ENCODE peak calls at places on chromosomes 16 and 17, in seven cellular contexts. I is activated gamma-delta T cell; X is NCI-H2081; F is CD8-positive, alpha-beta T cell; N is prostate gland; V is fibroblast of the conjunctiva; Q is activated T-cell treated with anti-CD3 and anti-CD28 coated beads for 4 hours. L is an unnamed sample.

GRCh38 chr17:28613916-28614315 is at the start of gene RSKR:
- DNase-seq in Q (no peak), F (no peak), X (no peak), N (no peak), V (no peak), I (no peak), L (no peak)

GRCh38 chr16:16146380-16147315 is 76.6 kb downstream of the ABCC6 start:
- DNase-seq in F (no peak), I (no peak), N (no peak), V (no peak), X (peak), Q (no peak), L (no peak)

GRCh38 chr16:52872706-52873105 is 180.0 kb downstream of the CHD9NB start:
- DNase-seq in I (no peak), Q (no peak), V (no peak), N (no peak), F (no peak), X (no peak), L (no peak)

GRCh38 chr17:41060052-41060604 is at the start of gene KRTAP2-3:
- DNase-seq in X (no peak), N (no peak), F (no peak), Q (no peak), I (no peak), V (peak), L (no peak)

GRCh38 chr16:77555781-77556180 is 120.9 kb upstream of the ADAMTS18 start:
- DNase-seq in N (no peak), X (no peak), V (no peak), I (no peak), Q (no peak), F (no peak), L (no peak)

GRCh38 chr17:63349478-63350000 is 96.6 kb downstream of the CYB561 start:
- DNase-seq in Q (no peak), V (no peak), I (no peak), N (no peak), X (no peak), F (no peak), L (no peak)

GRCh38 chr17:68196394-68197090 is 51.3 kb upstream of the AMZ2 start:
- DNase-seq in X (no peak), F (no peak), I (no peak), V (no peak), Q (no peak), N (no peak), L (no peak)

GRCh38 chr16:10408824-10409381 is 23.0 kb downstream of the ATF7IP2 start:
- DNase-seq in N (no peak), I (no peak), F (no peak), X (no peak), V (no peak), Q (no peak), L (no peak)

GRCh38 chr17:62723842-62724241 is 84.3 kb downstream of the MARCHF10 start:
- DNase-seq in N (no peak), Q (no peak), X (no peak), F (no peak), V (no peak), I (no peak), L (no peak)

GRCh38 chr16:50208460-50208931 is 55.4 kb downstream of the TENT4B start:
- DNase-seq in X (no peak), I (no peak), Q (no peak), N (no peak), V (no peak), F (no peak), L (no peak)

GRCh38 chr17:65855245-65855644 is 293.8 kb upstream of the AXIN2 start:
- DNase-seq in X (no peak), F (no peak), I (no peak), N (no peak), Q (no peak), V (no peak), L (no peak)

GRCh38 chr17:62319846-62320245 is 60.5 kb upstream of the EFCAB3 start:
- DNase-seq in F (no peak), Q (no peak), N (no peak), I (no peak), V (no peak), X (no peak), L (no peak)

GRCh38 chr16:69890114-69890890 is 60.8 kb upstream of the CLEC18A start:
- DNase-seq in N (peak), Q (no peak), V (no peak), I (no peak), F (no peak), X (peak), L (no peak)

GRCh38 chr17:8095361-8095760 is 7.8 kb upstream of the ALOX12B start:
- DNase-seq in X (no peak), I (no peak), V (no peak), F (no peak), N (no peak), Q (no peak), L (no peak)

GRCh38 chr16:89721644-89722391 is 481 bp downstream of the ZNF276 start:
- DNase-seq in V (no peak), Q (peak), N (peak), I (peak), F (peak), X (peak), L (peak)

GRCh38 chr17:74680941-74681340 is 31.8 kb downstream of the CD300LF start:
- DNase-seq in Q (no peak), V (no peak), X (no peak), N (no peak), F (no peak), I (no peak), L (no peak)

GRCh38 chr16:80144191-80144590 is 396.6 kb upstream of the DYNLRB2 start:
- DNase-seq in N (no peak), F (no peak), Q (no peak), X (no peak), V (no peak), I (no peak), L (no peak)

GRCh38 chr16:5490499-5490898 is 392.9 kb upstream of the EEF2KMT start:
- DNase-seq in N (peak), F (no peak), Q (no peak), I (no peak), V (no peak), X (no peak), L (no peak)

GRCh38 chr16:63323055-63323454 is 1286.8 kb upstream of the CDH8 start:
- DNase-seq in V (no peak), X (no peak), I (no peak), Q (no peak), N (no peak), F (no peak), L (no peak)

GRCh38 chr16:54240180-54241125 is 46.1 kb downstream of the IRX3 start:
- DNase-seq in I (no peak), F (no peak), X (no peak), V (no peak), Q (no peak), N (no peak), L (no peak)

GRCh38 chr17:16888413-16889087 is 83.4 kb downstream of the TNFRSF13B start:
- DNase-seq in X (no peak), N (no peak), I (no peak), Q (no peak), F (no peak), V (no peak), L (no peak)